ENCODE peak calls at places on chromosomes 2 and 18, in four cellular contexts. K, A, P and M are unnamed samples.

GRCh38 chr2:241724259-241724974 is 10.0 kb upstream of the D2HGDH start:
- DNase-seq in K (no peak), A (no peak), P (no peak), M (no peak)

GRCh38 chr2:149768320-149768799 is 180.8 kb upstream of the MMADHC start:
- DNase-seq in K (no peak), A (no peak), P (no peak), M (no peak)

GRCh38 chr2:42141687-42142475 is 27.3 kb upstream of the EML4 start:
- DNase-seq in K (peak), A (no peak), P (peak), M (peak)

GRCh38 chr2:231670892-231671616 is 37.3 kb upstream of the PTMA start:
- DNase-seq in K (peak), A (no peak), P (no peak), M (no peak)

GRCh38 chr2:120177011-120177621 is 46.1 kb downstream of the TMEM185B start:
- DNase-seq in K (peak), A (no peak), P (no peak), M (no peak)

GRCh38 chr2:105262662-105263091 is 21.1 kb downstream of the GPR45 start:
- DNase-seq in K (peak), A (no peak), P (no peak), M (no peak)

GRCh38 chr18:54946149-54946581 is 13.1 kb downstream of the CCDC68 start:
- DNase-seq in K (peak), A (no peak), P (peak), M (no peak)

GRCh38 chr2:8453904-8454302 is 228.0 kb upstream of the ID2 start:
- DNase-seq in K (no peak), A (no peak), P (no peak), M (no peak)

GRCh38 chr2:85920810-85921545 is 32.2 kb upstream of the ST3GAL5 start:
- DNase-seq in K (no peak), A (no peak), P (no peak), M (peak)

GRCh38 chr2:73746877-73747208 is 9.7 kb upstream of the TPRKB start:
- DNase-seq in K (no peak), A (no peak), P (no peak), M (no peak)

GRCh38 chr2:62151306-62151638 is 44.6 kb upstream of the B3GNT2 start:
- DNase-seq in K (no peak), A (no peak), P (no peak), M (no peak)

GRCh38 chr2:181680055-181680936 is at the start of gene NEUROD1:
- DNase-seq in K (no peak), A (peak), P (no peak), M (no peak)

GRCh38 chr2:43480874-43481273 is 115.0 kb downstream of the THADA start:
- DNase-seq in K (no peak), A (no peak), P (no peak), M (no peak)

GRCh38 chr2:121969155-121969554 is 213.7 kb downstream of the TSN start:
- DNase-seq in K (no peak), A (no peak), P (no peak), M (no peak)

GRCh38 chr2:102592601-102593000 is 26.8 kb upstream of the SLC9A2 start:
- DNase-seq in K (peak), A (no peak), P (no peak), M (peak)

GRCh38 chr2:85132392-85132791 is 800 bp upstream of the TCF7L1 start:
- DNase-seq in K (no peak), A (no peak), P (no peak), M (no peak)

GRCh38 chr18:63970803-63971191 is 916 bp downstream of the SERPINB8 start:
- DNase-seq in K (no peak), A (no peak), P (no peak), M (no peak)

GRCh38 chr18:79367989-79368388 is 27.7 kb upstream of the NFATC1 start:
- DNase-seq in K (no peak), A (no peak), P (no peak), M (no peak)

GRCh38 chr18:25798026-25798537 is 292.3 kb downstream of the SS18 start:
- DNase-seq in K (no peak), A (no peak), P (no peak), M (no peak)

GRCh38 chr2:60495226-60495625 is 58.2 kb downstream of the BCL11A start:
- DNase-seq in K (no peak), A (no peak), P (no peak), M (no peak)

GRCh38 chr2:131047275-131047652 is 46.0 kb downstream of the FAM168B start:
- DNase-seq in K (no peak), A (no peak), P (no peak), M (no peak)

GRCh38 chr2:47269316-47270232 is 114.5 kb upstream of the STPG4 start:
- DNase-seq in K (peak), A (no peak), P (peak), M (peak)

GRCh38 chr2:69618362-69618761 is 25.2 kb downstream of the AAK1 start:
- DNase-seq in K (no peak), A (no peak), P (no peak), M (no peak)

GRCh38 chr2:100238471-100238870 is 83.8 kb downstream of the LONRF2 start:
- DNase-seq in K (no peak), A (no peak), P (no peak), M (no peak)

GRCh38 chr18:75127143-75128021 is 81.6 kb downstream of the PTGR3 start:
- DNase-seq in K (no peak), A (no peak), P (peak), M (no peak)

GRCh38 chr2:138036522-138036921 is 72.2 kb downstream of the HNMT start:
- DNase-seq in K (no peak), A (no peak), P (no peak), M (no peak)

GRCh38 chr2:88059979-88060906 is 4.7 kb upstream of the KRCC1 start:
- DNase-seq in K (peak), A (no peak), P (peak), M (peak)

GRCh38 chr18:61308009-61308408 is 25.2 kb upstream of the CDH20 start:
- DNase-seq in K (no peak), A (no peak), P (no peak), M (no peak)

GRCh38 chr2:126634273-126634861 is 21.6 kb upstream of the GYPC start:
- DNase-seq in K (peak), A (no peak), P (no peak), M (no peak)

GRCh38 chr2:152254486-152254885 is 78.9 kb upstream of the STAM2 start:
- DNase-seq in K (no peak), A (no peak), P (no peak), M (no peak)

GRCh38 chr2:230824406-230824978 is 40.2 kb upstream of the ITM2C start:
- DNase-seq in K (peak), A (peak), P (peak), M (peak)

GRCh38 chr2:228613133-228613532 is 431.6 kb upstream of the SPHKAP start:
- DNase-seq in K (no peak), A (no peak), P (no peak), M (no peak)

GRCh38 chr2:189336276-189336975 is 104.8 kb upstream of the WDR75 start:
- DNase-seq in K (no peak), A (no peak), P (no peak), M (no peak)

GRCh38 chr18:62841405-62841804 is 126.1 kb downstream of the PHLPP1 start:
- DNase-seq in K (no peak), A (no peak), P (no peak), M (no peak)

GRCh38 chr18:37547196-37547595 is 18.4 kb downstream of the CELF4 start:
- DNase-seq in K (no peak), A (no peak), P (no peak), M (no peak)

GRCh38 chr2:70664525-70664924 is 103.5 kb downstream of the ADD2 start:
- DNase-seq in K (no peak), A (no peak), P (no peak), M (no peak)

GRCh38 chr2:174666312-174666711 is 68.7 kb upstream of the WIPF1 start:
- DNase-seq in K (no peak), A (no peak), P (no peak), M (no peak)

DNA sequence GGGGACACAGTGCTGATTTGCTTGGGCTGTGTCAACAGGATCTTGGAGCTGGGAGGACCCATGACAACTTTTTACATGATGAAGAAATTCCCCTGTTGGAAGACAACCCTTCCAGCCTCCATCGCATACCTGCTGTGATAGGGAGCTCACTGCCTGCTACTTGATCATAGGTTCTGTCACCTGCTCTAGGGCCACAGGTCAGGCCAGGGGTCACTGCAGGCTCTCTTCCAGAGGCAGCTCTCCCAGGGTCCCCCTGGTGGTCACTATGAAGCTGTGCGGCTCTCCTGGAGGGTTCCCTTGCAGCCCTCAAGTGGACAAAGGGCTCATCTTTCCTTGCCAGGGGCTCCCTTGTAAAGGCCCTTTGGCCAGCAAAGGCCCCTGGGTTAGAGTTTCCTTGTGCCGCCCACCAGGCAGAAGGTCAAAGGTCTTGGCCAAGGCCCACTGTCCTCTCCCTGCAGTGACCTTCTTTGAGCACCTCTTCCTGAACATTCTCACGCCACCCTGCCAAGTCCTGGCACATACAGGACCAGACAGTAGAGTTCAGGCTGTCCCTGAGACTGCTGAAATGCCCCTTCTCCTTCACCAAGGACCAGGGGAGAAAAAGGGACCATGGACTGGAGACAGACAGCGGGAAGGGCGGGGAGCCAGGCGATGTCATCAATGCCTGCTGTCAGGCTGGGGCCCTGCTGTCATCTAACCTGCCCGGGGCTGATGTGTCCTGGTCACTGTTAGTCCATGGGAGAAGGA is 345.1 kb downstream of the DYSF start:
- DNase-seq in K (peak), A (peak), P (peak), M (peak)
- TF ChIP-seq MAFK in K (no peak), A (no peak), P (no peak), M (no peak)

DNA sequence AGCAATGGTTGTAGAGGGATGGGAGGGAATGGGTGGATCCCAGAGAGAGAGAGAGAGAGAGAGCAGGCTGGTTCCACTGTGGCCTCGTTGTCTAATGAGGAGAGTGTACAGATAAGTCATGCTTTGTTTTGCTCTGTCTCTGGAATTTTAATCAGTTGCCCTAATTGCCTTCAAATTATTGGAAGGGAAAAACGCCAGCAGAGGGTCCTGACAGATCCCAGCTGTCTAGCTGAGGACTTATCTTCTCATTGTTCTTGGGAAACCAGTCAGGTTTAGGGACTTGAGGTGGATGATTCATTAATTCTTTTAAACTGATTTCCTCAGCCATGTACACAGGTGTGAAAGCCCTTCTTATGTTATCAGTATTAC is 58.5 kb downstream of the HPCAL1 start:
- DNase-seq in K (no peak), A (no peak), P (no peak), M (no peak)
- TF ChIP-seq PHF8 in K (no peak), A (no peak), P (no peak), M (no peak)

GRCh38 chr2:178225011-178225817 is 30.9 kb downstream of the OSBPL6 start:
- DNase-seq in K (no peak), A (no peak), P (no peak), M (no peak)

GRCh38 chr2:178227187-178227586 is 32.9 kb downstream of the OSBPL6 start:
- DNase-seq in K (no peak), A (no peak), P (no peak), M (no peak)

GRCh38 chr2:178230396-178230795 is 36.1 kb downstream of the OSBPL6 start:
- DNase-seq in K (no peak), A (no peak), P (no peak), M (no peak)

GRCh38 chr2:178233428-178233827 is 39.1 kb downstream of the OSBPL6 start:
- DNase-seq in K (no peak), A (no peak), P (no peak), M (no peak)

DNA sequence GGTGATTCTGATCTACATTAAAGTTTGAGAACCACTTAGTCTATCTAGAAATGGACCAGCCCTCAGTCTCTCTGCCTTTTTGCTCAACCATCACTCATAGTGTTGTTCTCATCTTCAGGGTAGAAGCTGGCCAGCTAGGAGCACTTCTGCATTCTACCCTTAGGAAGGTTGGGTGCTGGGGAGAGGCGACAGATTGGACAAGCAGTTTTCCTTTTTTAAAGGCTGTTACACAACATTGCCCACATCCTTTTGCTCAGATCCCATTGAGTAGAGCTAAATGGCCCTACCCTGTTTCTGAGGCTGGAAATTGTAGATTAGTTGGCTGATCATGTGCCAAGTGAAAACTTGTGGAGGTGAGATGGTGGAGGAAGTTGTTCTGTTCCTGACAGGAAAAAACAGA is 35.6 kb downstream of the OSBPL6 start:
- DNase-seq in K (no peak), A (no peak), P (no peak), M (no peak)
- TF ChIP-seq CEBPB in K (peak), A (no peak), P (no peak), M (no peak)

GRCh38 chr2:28343971-28344715 is 48.5 kb upstream of the FOSL2 start:
- DNase-seq in K (no peak), A (no peak), P (no peak), M (no peak)
- TF ChIP-seq MAFK in K (no peak), A (no peak), P (no peak), M (no peak)

GRCh38 chr2:199804831-199805230 is 46.2 kb downstream of the FTCDNL1 start:
- DNase-seq in K (no peak), A (no peak), P (no peak), M (no peak)
- TF ChIP-seq PHF8 in K (no peak), A (no peak), P (no peak), M (no peak)

GRCh38 chr2:45390856-45391255 is 220.2 kb downstream of the SRBD1 start:
- DNase-seq in K (no peak), A (no peak), P (no peak), M (no peak)

GRCh38 chr2:45394216-45394615 is 216.9 kb downstream of the SRBD1 start:
- DNase-seq in K (no peak), A (no peak), P (no peak), M (no peak)

GRCh38 chr2:45391866-45392265 is 219.2 kb downstream of the SRBD1 start:
- DNase-seq in K (no peak), A (no peak), P (no peak), M (no peak)

GRCh38 chr2:45390433-45390832 is 220.6 kb downstream of the SRBD1 start:
- DNase-seq in K (no peak), A (no peak), P (peak), M (no peak)

DNA sequence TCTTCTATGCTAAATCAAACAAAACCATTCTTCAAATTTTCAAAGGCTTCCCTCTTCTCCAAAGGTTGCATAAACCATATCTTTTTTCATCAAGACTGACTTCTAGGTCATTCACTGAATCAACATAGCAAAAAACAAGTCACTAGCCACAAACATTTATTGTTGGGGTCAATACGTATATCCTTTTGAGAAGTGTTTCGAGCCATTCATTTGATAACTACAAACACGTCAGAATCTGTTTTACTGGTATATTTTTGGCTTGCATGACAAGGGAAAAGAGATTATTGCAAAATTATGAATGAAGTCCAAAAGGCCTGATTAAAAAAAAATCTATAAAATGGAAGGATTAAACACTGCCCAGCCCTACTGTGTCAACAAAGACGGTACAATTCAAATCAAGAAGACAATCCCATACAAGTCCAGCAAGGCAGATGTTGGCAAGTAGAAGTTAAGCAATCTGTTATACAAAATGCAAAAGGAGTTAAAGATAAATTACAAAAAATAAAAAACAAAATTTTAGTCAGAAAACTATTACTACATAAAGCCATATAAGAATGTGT is 222.4 kb downstream of the SRBD1 start:
- DNase-seq in K (no peak), A (no peak), P (no peak), M (peak)
- TF ChIP-seq CEBPB in K (no peak), A (no peak), P (no peak), M (no peak)

GRCh38 chr2:169798397-169798717 is 314 bp upstream of the SSB start:
- DNase-seq in K (no peak), A (no peak), P (no peak), M (no peak)

GRCh38 chr2:169798718-169799495 is at the start of gene SSB:
- DNase-seq in K (peak), A (peak), P (peak), M (peak)

GRCh38 chr2:169797601-169798000 is 1.1 kb upstream of the SSB start:
- DNase-seq in K (no peak), A (no peak), P (no peak), M (no peak)

GRCh38 chr2:169796441-169796840 is 2.2 kb upstream of the SSB start:
- DNase-seq in K (no peak), A (no peak), P (no peak), M (no peak)

DNA sequence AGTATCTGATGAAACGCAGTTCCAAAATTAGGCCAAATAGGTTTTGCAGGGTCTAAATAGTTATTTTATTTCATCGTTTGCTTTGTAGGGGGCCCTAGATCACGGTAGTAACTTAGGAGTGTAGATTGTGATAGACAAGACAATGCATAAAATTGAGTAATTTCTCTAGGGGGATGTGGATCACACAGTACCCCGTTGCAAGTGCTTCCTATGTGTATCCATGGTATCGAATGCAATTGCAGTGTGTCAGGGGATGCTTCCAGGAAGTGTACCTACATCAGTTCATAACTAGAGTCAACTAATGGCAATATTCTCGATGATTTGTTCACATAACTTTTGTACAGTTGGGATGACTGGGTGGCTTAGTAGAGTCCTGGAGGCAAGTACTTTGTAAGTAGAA is 884 bp downstream of the SSB start:
- DNase-seq in K (peak), A (no peak), P (peak), M (no peak)
- TF ChIP-seq MAFK in K (no peak), A (no peak), P (no peak), M (no peak)

GRCh38 chr2:204183608-204184007 is 247.0 kb downstream of the ICOS start:
- DNase-seq in K (no peak), A (no peak), P (no peak), M (no peak)

GRCh38 chr2:204191574-204191973 is 255.0 kb downstream of the ICOS start:
- DNase-seq in K (no peak), A (no peak), P (no peak), M (no peak)

DNA sequence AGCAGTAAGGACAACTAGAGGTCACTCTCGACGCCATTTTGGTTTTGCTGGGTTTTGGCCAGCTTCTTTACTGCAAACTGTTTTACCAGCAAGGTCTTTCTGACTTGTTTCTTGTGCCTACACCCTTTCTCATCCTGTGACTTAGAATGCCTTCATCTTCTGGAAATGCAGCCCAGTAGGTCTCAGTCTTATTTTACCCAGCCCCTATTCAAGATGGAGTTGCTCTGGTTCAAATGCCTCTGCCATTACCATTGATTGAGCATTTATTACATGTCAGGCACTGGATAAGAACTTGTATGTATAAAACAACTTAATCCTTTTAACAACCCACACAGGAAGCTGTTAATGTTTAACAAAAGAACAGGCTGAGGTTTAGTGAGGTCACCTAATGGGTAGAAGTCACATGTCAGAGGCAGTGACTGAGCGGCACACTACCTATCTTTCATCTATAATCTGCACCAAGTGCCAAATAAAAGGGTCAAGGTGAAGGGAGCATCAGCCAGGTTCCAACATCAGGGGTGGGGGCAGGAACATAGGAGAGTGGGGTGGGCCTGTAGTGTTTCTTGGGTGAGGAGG is 251.0 kb downstream of the ICOS start:
- DNase-seq in K (no peak), A (no peak), P (peak), M (no peak)
- TF ChIP-seq PHF8 in K (no peak), A (no peak), P (no peak), M (no peak)